ENCODE peak calls at places on chromosomes 13 and 19, in nine cellular contexts. One of them, this sample, is unnamed. For H3K4me1, the result is how much of the 10 kb centered on the place peaks cover.

GRCh38 chr13:73040968-73041580 is 17.7 kb upstream of the KLF5 start:
- DNase-seq in heart right ventricle: no peak
- DNase-seq in trophoblast cell: peak
- DNase-seq in GM23338: no peak
- DNase-seq in Peyer's patch: peak
- DNase-seq in heart left ventricle: no peak
- DNase-seq in mucosa of descending colon: peak
- DNase-seq in aorta: no peak
- DNase-seq in astrocyte: no peak
- DNase-seq in this sample: no peak

GRCh38 chr19:58407658-58408151 is 744 bp upstream of the ZNF584 start:
- DNase-seq in heart right ventricle: no peak
- DNase-seq in trophoblast cell: no peak
- DNase-seq in GM23338: peak
- DNase-seq in Peyer's patch: no peak
- DNase-seq in heart left ventricle: no peak
- DNase-seq in mucosa of descending colon: no peak
- DNase-seq in aorta: no peak
- DNase-seq in astrocyte: no peak
- DNase-seq in this sample: no peak

GRCh38 chr19:2629491-2630351 is 72.8 kb downstream of the GNG7 start:
- DNase-seq in heart right ventricle: no peak
- DNase-seq in trophoblast cell: no peak
- DNase-seq in GM23338: no peak
- DNase-seq in Peyer's patch: peak
- DNase-seq in heart left ventricle: no peak
- DNase-seq in mucosa of descending colon: no peak
- DNase-seq in aorta: no peak
- DNase-seq in astrocyte: no peak
- DNase-seq in this sample: no peak

GRCh38 chr13:100875392-100876043 is 200.9 kb upstream of the TMTC4 start:
- DNase-seq in heart right ventricle: no peak
- DNase-seq in trophoblast cell: peak
- DNase-seq in GM23338: no peak
- DNase-seq in Peyer's patch: no peak
- DNase-seq in heart left ventricle: no peak
- DNase-seq in mucosa of descending colon: no peak
- DNase-seq in aorta: no peak
- DNase-seq in astrocyte: peak
- DNase-seq in this sample: no peak

GRCh38 chr19:6769006-6769637 is 1.9 kb upstream of the SH2D3A start:
- DNase-seq in heart right ventricle: no peak
- DNase-seq in trophoblast cell: peak
- DNase-seq in GM23338: peak
- DNase-seq in Peyer's patch: no peak
- DNase-seq in heart left ventricle: no peak
- DNase-seq in mucosa of descending colon: no peak
- DNase-seq in aorta: no peak
- DNase-seq in astrocyte: no peak
- DNase-seq in this sample: no peak

GRCh38 chr13:48446454-48446853 is 33.5 kb upstream of the LPAR6 start:
- DNase-seq in heart right ventricle: no peak
- DNase-seq in trophoblast cell: no peak
- DNase-seq in GM23338: no peak
- DNase-seq in Peyer's patch: no peak
- DNase-seq in heart left ventricle: no peak
- DNase-seq in mucosa of descending colon: no peak
- DNase-seq in aorta: no peak
- DNase-seq in astrocyte: peak
- DNase-seq in this sample: no peak

GRCh38 chr13:44281252-44282000 is 92.2 kb upstream of the SERP2 start:
- DNase-seq in heart right ventricle: no peak
- DNase-seq in trophoblast cell: no peak
- DNase-seq in GM23338: no peak
- DNase-seq in Peyer's patch: no peak
- DNase-seq in heart left ventricle: no peak
- DNase-seq in mucosa of descending colon: no peak
- DNase-seq in aorta: no peak
- DNase-seq in astrocyte: no peak
- DNase-seq in this sample: no peak

GRCh38 chr13:97849305-97849704 is 104.2 kb upstream of the IPO5 start:
- DNase-seq in heart right ventricle: no peak
- DNase-seq in trophoblast cell: peak
- DNase-seq in GM23338: peak
- DNase-seq in Peyer's patch: no peak
- DNase-seq in heart left ventricle: no peak
- DNase-seq in mucosa of descending colon: no peak
- DNase-seq in aorta: no peak
- DNase-seq in astrocyte: peak
- DNase-seq in this sample: no peak

GRCh38 chr13:27869436-27870090 is 50.2 kb upstream of the PDX1 start:
- DNase-seq in heart right ventricle: no peak
- DNase-seq in trophoblast cell: no peak
- DNase-seq in GM23338: no peak
- DNase-seq in Peyer's patch: no peak
- DNase-seq in heart left ventricle: no peak
- DNase-seq in mucosa of descending colon: no peak
- DNase-seq in aorta: no peak
- DNase-seq in astrocyte: no peak
- DNase-seq in this sample: no peak

DNA sequence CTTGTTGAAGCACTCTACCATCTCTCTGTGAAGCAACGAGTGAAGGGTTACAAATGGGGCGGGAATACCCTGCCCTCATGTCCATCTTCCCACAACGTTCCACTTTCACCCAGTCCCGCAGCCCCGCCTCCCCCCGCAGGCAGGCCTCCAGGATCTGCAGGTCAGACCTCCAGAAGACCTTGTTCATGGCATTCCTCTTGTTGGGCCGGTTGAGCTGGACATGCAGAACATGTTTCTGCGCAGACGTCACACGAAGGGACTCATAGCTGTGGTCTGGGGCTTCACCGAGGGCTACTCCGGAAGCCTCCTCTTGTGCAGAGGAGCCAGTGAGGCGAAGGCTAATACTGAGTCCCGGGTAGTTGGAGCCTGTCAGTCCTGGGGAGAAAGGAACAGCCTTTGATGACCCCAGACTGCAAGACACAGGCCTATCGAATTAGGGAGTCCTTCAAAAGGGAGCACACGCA is 420 bp downstream of the ECH1 start:
- DNase-seq in heart right ventricle: peak
- DNase-seq in trophoblast cell: peak
- DNase-seq in GM23338: peak
- DNase-seq in Peyer's patch: peak
- DNase-seq in heart left ventricle: peak
- DNase-seq in mucosa of descending colon: peak
- DNase-seq in aorta: peak
- DNase-seq in astrocyte: peak
- DNase-seq in this sample: peak
- H3K4me1 ChIP-seq in heart right ventricle: under half
- H3K4me1 ChIP-seq in trophoblast cell: under half
- H3K4me1 ChIP-seq in GM23338: under half
- H3K4me1 ChIP-seq in Peyer's patch: under half
- H3K4me1 ChIP-seq in heart left ventricle: under half
- H3K4me1 ChIP-seq in mucosa of descending colon: under half
- H3K4me1 ChIP-seq in aorta: under half
- H3K4me1 ChIP-seq in astrocyte: under half
- H3K4me1 ChIP-seq in this sample: under half

GRCh38 chr13:33274264-33274663 is 11.3 kb downstream of the STARD13 start:
- DNase-seq in heart right ventricle: no peak
- DNase-seq in trophoblast cell: peak
- DNase-seq in GM23338: no peak
- DNase-seq in Peyer's patch: no peak
- DNase-seq in heart left ventricle: no peak
- DNase-seq in mucosa of descending colon: no peak
- DNase-seq in aorta: no peak
- DNase-seq in astrocyte: no peak
- DNase-seq in this sample: no peak

GRCh38 chr13:33270906-33271538 is 14.5 kb downstream of the STARD13 start:
- DNase-seq in heart right ventricle: no peak
- DNase-seq in trophoblast cell: no peak
- DNase-seq in GM23338: no peak
- DNase-seq in Peyer's patch: no peak
- DNase-seq in heart left ventricle: no peak
- DNase-seq in mucosa of descending colon: no peak
- DNase-seq in aorta: no peak
- DNase-seq in astrocyte: no peak
- DNase-seq in this sample: no peak

GRCh38 chr13:33271759-33272158 is 13.8 kb downstream of the STARD13 start:
- DNase-seq in heart right ventricle: no peak
- DNase-seq in trophoblast cell: no peak
- DNase-seq in GM23338: no peak
- DNase-seq in Peyer's patch: no peak
- DNase-seq in heart left ventricle: no peak
- DNase-seq in mucosa of descending colon: no peak
- DNase-seq in aorta: no peak
- DNase-seq in astrocyte: no peak
- DNase-seq in this sample: no peak

GRCh38 chr13:33275916-33276315 is 9.6 kb downstream of the STARD13 start:
- DNase-seq in heart right ventricle: no peak
- DNase-seq in trophoblast cell: no peak
- DNase-seq in GM23338: no peak
- DNase-seq in Peyer's patch: no peak
- DNase-seq in heart left ventricle: no peak
- DNase-seq in mucosa of descending colon: no peak
- DNase-seq in aorta: no peak
- DNase-seq in astrocyte: peak
- DNase-seq in this sample: no peak

DNA sequence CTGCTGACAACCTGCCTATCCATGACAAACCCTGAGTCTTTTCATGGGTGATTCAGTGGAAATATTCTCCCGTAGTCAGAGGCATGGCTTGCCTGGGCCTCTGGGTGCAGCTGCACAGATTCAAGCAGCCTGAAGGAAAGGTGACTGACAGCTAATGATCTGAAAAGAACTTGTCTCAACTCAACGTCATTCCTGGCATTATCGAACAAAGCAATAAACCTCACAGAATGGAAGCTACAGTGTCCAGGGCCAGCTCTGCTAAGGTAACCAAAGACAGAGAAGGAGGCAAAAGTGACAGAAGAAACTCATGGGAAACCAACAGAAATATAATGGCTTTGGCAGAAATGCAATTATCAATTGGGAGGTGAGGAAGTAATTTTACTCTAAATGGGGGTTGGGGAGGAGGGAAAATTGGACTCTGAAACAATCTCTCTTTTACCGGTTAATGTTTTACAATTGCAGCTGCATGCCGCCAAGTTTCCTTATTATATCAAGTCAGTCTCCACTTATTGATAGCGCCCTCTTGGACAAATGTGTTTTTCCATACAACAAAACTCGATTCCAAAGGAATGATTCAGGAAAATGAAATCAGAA is 12.9 kb downstream of the STARD13 start:
- DNase-seq in heart right ventricle: no peak
- DNase-seq in trophoblast cell: no peak
- DNase-seq in GM23338: no peak
- DNase-seq in Peyer's patch: peak
- DNase-seq in heart left ventricle: no peak
- DNase-seq in mucosa of descending colon: no peak
- DNase-seq in aorta: no peak
- DNase-seq in astrocyte: no peak
- DNase-seq in this sample: no peak
- H3K4me3 ChIP-seq in heart right ventricle: no peak
- H3K4me3 ChIP-seq in trophoblast cell: no peak
- H3K4me3 ChIP-seq in GM23338: no peak
- H3K4me3 ChIP-seq in Peyer's patch: peak
- H3K4me3 ChIP-seq in heart left ventricle: no peak
- H3K4me3 ChIP-seq in mucosa of descending colon: no peak
- H3K4me3 ChIP-seq in aorta: no peak
- H3K4me3 ChIP-seq in astrocyte: no peak
- H3K4me3 ChIP-seq in this sample: no peak

GRCh38 chr19:38849746-38850230 is at the start of gene HNRNPL:
- DNase-seq in heart right ventricle: no peak
- DNase-seq in trophoblast cell: no peak
- DNase-seq in GM23338: no peak
- DNase-seq in Peyer's patch: no peak
- DNase-seq in heart left ventricle: peak
- DNase-seq in mucosa of descending colon: peak
- DNase-seq in aorta: peak
- DNase-seq in astrocyte: no peak
- DNase-seq in this sample: no peak
- H3K4me1 ChIP-seq in heart right ventricle: under half
- H3K4me1 ChIP-seq in trophoblast cell: under half
- H3K4me1 ChIP-seq in GM23338: under half
- H3K4me1 ChIP-seq in Peyer's patch: under half
- H3K4me1 ChIP-seq in heart left ventricle: under half
- H3K4me1 ChIP-seq in mucosa of descending colon: under half
- H3K4me1 ChIP-seq in aorta: under half
- H3K4me1 ChIP-seq in astrocyte: under half
- H3K4me1 ChIP-seq in this sample: under half

DNA sequence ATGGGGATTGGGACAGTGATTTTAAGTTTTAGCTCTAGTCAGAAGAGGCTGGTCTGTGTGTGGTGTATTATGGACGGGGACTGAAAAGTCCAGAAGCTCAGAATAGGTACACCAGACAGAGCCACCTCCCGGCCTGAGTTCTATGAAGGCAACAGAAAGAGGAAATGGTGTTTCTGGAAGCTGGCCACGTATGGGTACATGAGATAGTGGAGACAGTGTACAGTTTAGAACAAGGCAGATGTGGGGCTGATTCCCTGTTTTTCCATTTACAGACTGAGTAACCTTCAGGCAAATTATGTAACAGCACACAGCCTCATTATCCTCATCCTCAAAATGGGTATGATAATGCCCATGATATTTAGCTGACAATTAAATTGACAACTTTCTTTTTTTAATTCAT is 1.3 kb downstream of the ZNF175 start:
- DNase-seq in heart right ventricle: no peak
- DNase-seq in trophoblast cell: no peak
- DNase-seq in GM23338: no peak
- DNase-seq in Peyer's patch: no peak
- DNase-seq in heart left ventricle: no peak
- DNase-seq in mucosa of descending colon: no peak
- DNase-seq in aorta: no peak
- DNase-seq in astrocyte: no peak
- DNase-seq in this sample: no peak
- H3K4me3 ChIP-seq in heart right ventricle: no peak
- H3K4me3 ChIP-seq in trophoblast cell: no peak
- H3K4me3 ChIP-seq in GM23338: peak
- H3K4me3 ChIP-seq in Peyer's patch: peak
- H3K4me3 ChIP-seq in heart left ventricle: peak
- H3K4me3 ChIP-seq in mucosa of descending colon: no peak
- H3K4me3 ChIP-seq in aorta: no peak
- H3K4me3 ChIP-seq in astrocyte: peak
- H3K4me3 ChIP-seq in this sample: no peak

GRCh38 chr13:94999871-95000270 is 287.5 kb upstream of the SOX21 start:
- DNase-seq in heart right ventricle: no peak
- DNase-seq in trophoblast cell: no peak
- DNase-seq in GM23338: no peak
- DNase-seq in Peyer's patch: no peak
- DNase-seq in heart left ventricle: no peak
- DNase-seq in mucosa of descending colon: no peak
- DNase-seq in aorta: no peak
- DNase-seq in astrocyte: peak
- DNase-seq in this sample: no peak
- H3K4me1 ChIP-seq in heart right ventricle: under half
- H3K4me1 ChIP-seq in trophoblast cell: under half
- H3K4me1 ChIP-seq in GM23338: under half
- H3K4me1 ChIP-seq in Peyer's patch: under half
- H3K4me1 ChIP-seq in heart left ventricle: under half
- H3K4me1 ChIP-seq in mucosa of descending colon: under half
- H3K4me1 ChIP-seq in aorta: under half
- H3K4me1 ChIP-seq in astrocyte: under half
- H3K4me1 ChIP-seq in this sample: under half

GRCh38 chr19:53647792-53648191 is 16.0 kb downstream of the DPRX start:
- DNase-seq in heart right ventricle: no peak
- DNase-seq in trophoblast cell: no peak
- DNase-seq in GM23338: no peak
- DNase-seq in Peyer's patch: no peak
- DNase-seq in heart left ventricle: no peak
- DNase-seq in mucosa of descending colon: no peak
- DNase-seq in aorta: no peak
- DNase-seq in astrocyte: no peak
- DNase-seq in this sample: no peak
- H3K4me3 ChIP-seq in heart right ventricle: no peak
- H3K4me3 ChIP-seq in trophoblast cell: no peak
- H3K4me3 ChIP-seq in GM23338: no peak
- H3K4me3 ChIP-seq in Peyer's patch: no peak
- H3K4me3 ChIP-seq in heart left ventricle: no peak
- H3K4me3 ChIP-seq in mucosa of descending colon: no peak
- H3K4me3 ChIP-seq in aorta: no peak
- H3K4me3 ChIP-seq in astrocyte: no peak
- H3K4me3 ChIP-seq in this sample: no peak

This sample was measured in thyroid gland.